ENCODE peak calls at places on chromosomes 6 and 20, in four cellular contexts. One of them, this sample, is unnamed.

GRCh38 chr6:139582956-139583355 is 208.5 kb upstream of the CITED2 start:
- DNase-seq in stimulated activated CD4-positive, alpha-beta T cell treated with anti-CD3 and anti-CD28 coated beads, Interleukin-2, amount 100 ng/mL, for 24 hours: no peak
- DNase-seq in fibroblast of the aortic adventitia: no peak
- DNase-seq in NCI-H1092 treated with DMSO at 0.1 percent for 48 hours: no peak
- DNase-seq in this sample: no peak

GRCh38 chr6:144661101-144661806 is 376.1 kb downstream of the UTRN start:
- DNase-seq in NCI-H1092 treated with DMSO at 0.1 percent for 48 hours: no peak
- DNase-seq in stimulated activated CD4-positive, alpha-beta T cell treated with anti-CD3 and anti-CD28 coated beads, Interleukin-2, amount 100 ng/mL, for 24 hours: no peak
- DNase-seq in fibroblast of the aortic adventitia: peak; percentile 32
- DNase-seq in this sample: peak; percentile 93

GRCh38 chr20:37990571-37991151 is 42.6 kb downstream of the TTI1 start:
- DNase-seq in stimulated activated CD4-positive, alpha-beta T cell treated with anti-CD3 and anti-CD28 coated beads, Interleukin-2, amount 100 ng/mL, for 24 hours: peak; percentile 52
- DNase-seq in NCI-H1092 treated with DMSO at 0.1 percent for 48 hours: no peak
- DNase-seq in fibroblast of the aortic adventitia: peak; percentile 56
- DNase-seq in this sample: peak; percentile 40

GRCh38 chr6:126919947-126920346 is 198.5 kb upstream of the RSPO3 start:
- DNase-seq in stimulated activated CD4-positive, alpha-beta T cell treated with anti-CD3 and anti-CD28 coated beads, Interleukin-2, amount 100 ng/mL, for 24 hours: no peak
- DNase-seq in fibroblast of the aortic adventitia: peak; percentile 98
- DNase-seq in NCI-H1092 treated with DMSO at 0.1 percent for 48 hours: no peak
- DNase-seq in this sample: no peak

GRCh38 chr6:72849346-72849745 is 227.5 kb downstream of the KCNQ5 start:
- DNase-seq in stimulated activated CD4-positive, alpha-beta T cell treated with anti-CD3 and anti-CD28 coated beads, Interleukin-2, amount 100 ng/mL, for 24 hours: no peak
- DNase-seq in fibroblast of the aortic adventitia: no peak
- DNase-seq in NCI-H1092 treated with DMSO at 0.1 percent for 48 hours: no peak
- DNase-seq in this sample: no peak

GRCh38 chr6:147586044-147586443 is 77.6 kb downstream of the SAMD5 start:
- DNase-seq in stimulated activated CD4-positive, alpha-beta T cell treated with anti-CD3 and anti-CD28 coated beads, Interleukin-2, amount 100 ng/mL, for 24 hours: no peak
- DNase-seq in NCI-H1092 treated with DMSO at 0.1 percent for 48 hours: peak; percentile 11
- DNase-seq in fibroblast of the aortic adventitia: peak; percentile 27
- DNase-seq in this sample: no peak

GRCh38 chr6:1890071-1890470 is 280.4 kb downstream of the FOXC1 start:
- DNase-seq in fibroblast of the aortic adventitia: no peak
- DNase-seq in stimulated activated CD4-positive, alpha-beta T cell treated with anti-CD3 and anti-CD28 coated beads, Interleukin-2, amount 100 ng/mL, for 24 hours: no peak
- DNase-seq in NCI-H1092 treated with DMSO at 0.1 percent for 48 hours: no peak
- DNase-seq in this sample: no peak

GRCh38 chr6:56357616-56358373 is 110.4 kb upstream of the COL21A1 start:
- DNase-seq in fibroblast of the aortic adventitia: peak; percentile 66
- DNase-seq in stimulated activated CD4-positive, alpha-beta T cell treated with anti-CD3 and anti-CD28 coated beads, Interleukin-2, amount 100 ng/mL, for 24 hours: no peak
- DNase-seq in NCI-H1092 treated with DMSO at 0.1 percent for 48 hours: no peak
- DNase-seq in this sample: no peak

GRCh38 chr6:20235041-20235440 is 22.8 kb upstream of the MBOAT1 start:
- DNase-seq in NCI-H1092 treated with DMSO at 0.1 percent for 48 hours: no peak
- DNase-seq in fibroblast of the aortic adventitia: no peak
- DNase-seq in stimulated activated CD4-positive, alpha-beta T cell treated with anti-CD3 and anti-CD28 coated beads, Interleukin-2, amount 100 ng/mL, for 24 hours: no peak
- DNase-seq in this sample: no peak

GRCh38 chr6:133130863-133131262 is 110.3 kb upstream of the EYA4 start:
- DNase-seq in fibroblast of the aortic adventitia: peak; percentile 4
- DNase-seq in stimulated activated CD4-positive, alpha-beta T cell treated with anti-CD3 and anti-CD28 coated beads, Interleukin-2, amount 100 ng/mL, for 24 hours: no peak
- DNase-seq in NCI-H1092 treated with DMSO at 0.1 percent for 48 hours: peak; percentile 41
- DNase-seq in this sample: peak; percentile 62

GRCh38 chr6:167791036-167791779 is 35.5 kb upstream of the AFDN start:
- DNase-seq in NCI-H1092 treated with DMSO at 0.1 percent for 48 hours: no peak
- DNase-seq in fibroblast of the aortic adventitia: no peak
- DNase-seq in stimulated activated CD4-positive, alpha-beta T cell treated with anti-CD3 and anti-CD28 coated beads, Interleukin-2, amount 100 ng/mL, for 24 hours: no peak
- DNase-seq in this sample: peak; percentile 53

This sample was measured in HepG2.